ENCODE peak calls at places on chromosomes 5 and 9, in eight cellular contexts. K, E, H, P, X, G, O and A are unnamed samples.

GRCh38 chr5:133469252-133469651 is 143.1 kb downstream of the FSTL4 start:
- ATAC-seq in K (no peak), E (no peak), H (no peak), P (no peak), X (no peak), G (no peak), O (no peak), A (no peak)

GRCh38 chr9:8831568-8831967 is 1032.0 kb upstream of the DMAC1 start:
- ATAC-seq in K (no peak), E (no peak), H (no peak), P (no peak), X (no peak), G (no peak), O (no peak), A (no peak)

GRCh38 chr9:136721339-136722092 is 9.1 kb downstream of the DIPK1B start:
- ATAC-seq in K (peak; percentile 38), E (no peak), H (peak; percentile 2), P (peak; percentile 4), X (no peak), G (peak; percentile 29), O (peak; percentile 13), A (peak; percentile 34)

GRCh38 chr5:132218321-132218720 is 9.3 kb downstream of the P4HA2 start:
- ATAC-seq in K (no peak), E (no peak), H (no peak), P (no peak), X (no peak), G (no peak), O (no peak), A (no peak)

GRCh38 chr9:112348993-112349333 is 15.5 kb upstream of the PTBP3 start:
- ATAC-seq in K (no peak), E (no peak), H (no peak), P (no peak), X (no peak), G (no peak), O (peak; percentile 59), A (no peak)

GRCh38 chr5:31823477-31823876 is 184.5 kb downstream of the PDZD2 start:
- ATAC-seq in K (no peak), E (no peak), H (no peak), P (no peak), X (no peak), G (no peak), O (peak; percentile 48), A (no peak)

GRCh38 chr5:45038366-45038987 is 229.7 kb downstream of the MRPS30 start:
- ATAC-seq in K (no peak), E (no peak), H (no peak), P (no peak), X (no peak), G (peak; percentile 67), O (peak; percentile 34), A (peak; percentile 76)

GRCh38 chr5:137055271-137055872 is 443.8 kb downstream of the SPOCK1 start:
- ATAC-seq in K (no peak), E (no peak), H (no peak), P (peak; percentile 77), X (no peak), G (no peak), O (no peak), A (no peak)

GRCh38 chr5:3092211-3092610 is 340.7 kb upstream of the IRX2 start:
- ATAC-seq in K (no peak), E (no peak), H (no peak), P (no peak), X (no peak), G (no peak), O (no peak), A (no peak)

GRCh38 chr9:82170079-82170662 is 181.6 kb downstream of the SPATA31D1 start:
- ATAC-seq in K (no peak), E (no peak), H (no peak), P (no peak), X (no peak), G (no peak), O (no peak), A (peak; percentile 80)

GRCh38 chr5:157554180-157555030 is 21.2 kb downstream of the ADAM19 start:
- ATAC-seq in K (no peak), E (no peak), H (peak; percentile 57), P (peak; percentile 75), X (no peak), G (no peak), O (no peak), A (no peak)

GRCh38 chr5:14039576-14039975 is 95.1 kb upstream of the DNAH5 start:
- ATAC-seq in K (no peak), E (no peak), H (no peak), P (no peak), X (no peak), G (peak; percentile 44), O (no peak), A (peak; percentile 12)

GRCh38 chr5:143002459-143003327 is 232.5 kb downstream of the ARHGAP26 start:
- ATAC-seq in K (peak; percentile 81), E (peak; percentile 92), H (peak; percentile 74), P (peak; percentile 87), X (peak; percentile 85), G (peak; percentile 48), O (peak; percentile 86), A (peak; percentile 53)

GRCh38 chr5:126562823-126563222 is 32.2 kb downstream of the ALDH7A1 start:
- ATAC-seq in K (no peak), E (no peak), H (no peak), P (no peak), X (no peak), G (no peak), O (no peak), A (no peak)

GRCh38 chr5:44638286-44638869 is 170.4 kb upstream of the MRPS30 start:
- ATAC-seq in K (no peak), E (no peak), H (no peak), P (no peak), X (no peak), G (peak; percentile 45), O (no peak), A (no peak)

GRCh38 chr9:17134396-17134842 is 421 bp upstream of the CNTLN start:
- ATAC-seq in K (peak; percentile 61), E (no peak), H (peak; percentile 42), P (peak; percentile 62), X (no peak), G (no peak), O (no peak), A (no peak)

GRCh38 chr5:206927-207536 is 10.9 kb downstream of the CCDC127 start:
- ATAC-seq in K (no peak), E (no peak), H (no peak), P (no peak), X (no peak), G (peak; percentile 62), O (no peak), A (no peak)

GRCh38 chr5:39717186-39717897 is 292.6 kb upstream of the DAB2 start:
- ATAC-seq in K (no peak), E (no peak), H (no peak), P (no peak), X (no peak), G (peak; percentile 27), O (no peak), A (no peak)

GRCh38 chr5:91477408-91477807 is 94.3 kb upstream of the ARRDC3 start:
- ATAC-seq in K (no peak), E (no peak), H (no peak), P (no peak), X (no peak), G (no peak), O (no peak), A (no peak)

GRCh38 chr9:71644819-71645362 is 123.4 kb downstream of the CEMIP2 start:
- ATAC-seq in K (no peak), E (no peak), H (no peak), P (no peak), X (no peak), G (no peak), O (no peak), A (no peak)

GRCh38 chr5:95861221-95861857 is 38.8 kb upstream of the GLRX start:
- ATAC-seq in K (no peak), E (no peak), H (no peak), P (peak; percentile 58), X (no peak), G (peak; percentile 56), O (peak; percentile 57), A (peak; percentile 53)

GRCh38 chr9:517993-518392 is 303.3 kb downstream of the DOCK8 start:
- ATAC-seq in K (no peak), E (no peak), H (no peak), P (no peak), X (no peak), G (peak; percentile 27), O (no peak), A (no peak)

GRCh38 chr5:102628449-102629175 is 126.5 kb upstream of the PAM start:
- ATAC-seq in K (peak; percentile 41), E (no peak), H (no peak), P (peak; percentile 66), X (no peak), G (peak; percentile 48), O (no peak), A (peak; percentile 67)

GRCh38 chr5:119398713-119399492 is 43.1 kb downstream of the TNFAIP8 start:
- ATAC-seq in K (peak; percentile 95), E (no peak), H (peak; percentile 85), P (peak; percentile 84), X (no peak), G (no peak), O (no peak), A (no peak)

GRCh38 chr9:37902131-37902530 is 1.8 kb downstream of the SLC25A51 start:
- ATAC-seq in K (no peak), E (no peak), H (no peak), P (no peak), X (no peak), G (no peak), O (no peak), A (no peak)

GRCh38 chr9:83220737-83221136 is 157.8 kb upstream of the RASEF start:
- ATAC-seq in K (no peak), E (no peak), H (no peak), P (peak; percentile 33), X (no peak), G (peak; percentile 37), O (no peak), A (no peak)

GRCh38 chr5:140513124-140513523 is 34.3 kb upstream of the EIF4EBP3 start:
- ATAC-seq in K (no peak), E (no peak), H (no peak), P (no peak), X (no peak), G (no peak), O (no peak), A (no peak)

GRCh38 chr9:75422939-75423522 is 334.7 kb downstream of the OSTF1 start:
- ATAC-seq in K (no peak), E (peak; percentile 47), H (no peak), P (no peak), X (no peak), G (no peak), O (no peak), A (no peak)

GRCh38 chr5:172854451-172854871 is 20.4 kb downstream of the ERGIC1 start:
- ATAC-seq in K (peak; percentile 46), E (peak; percentile 70), H (peak; percentile 49), P (peak; percentile 86), X (peak; percentile 83), G (peak; percentile 7), O (no peak), A (no peak)

GRCh38 chr9:109499631-109500120 is 1.6 kb upstream of the PTPN3 start:
- ATAC-seq in K (peak; percentile 74), E (no peak), H (peak; percentile 89), P (peak; percentile 79), X (no peak), G (peak; percentile 84), O (peak; percentile 95), A (peak; percentile 93)

GRCh38 chr5:89850516-89850865 is 559.1 kb downstream of the CETN3 start:
- ATAC-seq in K (no peak), E (no peak), H (no peak), P (no peak), X (no peak), G (no peak), O (no peak), A (no peak)

GRCh38 chr9:74770508-74771261 is 117.0 kb downstream of the TRPM6 start:
- ATAC-seq in K (no peak), E (peak; percentile 42), H (peak; percentile 36), P (no peak), X (peak; percentile 59), G (no peak), O (peak; percentile 98), A (peak; percentile 92)

GRCh38 chr5:141637693-141638419 is 1.1 kb downstream of the RELL2 start:
- ATAC-seq in K (peak; percentile 23), E (peak; percentile 57), H (peak; percentile 57), P (peak; percentile 52), X (peak; percentile 52), G (peak; percentile 5), O (peak; percentile 38), A (peak; percentile 45)

GRCh38 chr5:146219243-146219642 is 15.8 kb downstream of the RBM27 start:
- ATAC-seq in K (no peak), E (no peak), H (no peak), P (no peak), X (no peak), G (no peak), O (no peak), A (no peak)